ENCODE peak calls at places on chromosomes 11 and 22, in seven cellular contexts. J is cardiac muscle cell; Q is stimulated activated CD4-positive, alpha-beta T cell treated with anti-CD3 and anti-CD28 coated beads, Interleukin-15, amount 100 ng/mL, for 24 hours; K is CD8-positive, alpha-beta T cell; C is stimulated activated CD8-positive, alpha-beta memory T cell treated with anti-CD3 and anti-CD28 coated beads, Interleukin-15, amount 100 ng/mL, for 1 hour; T is activated naive CD8-positive, alpha-beta T cell treated with anti-CD3 and anti-CD28 coated beads, Interleukin-2, amount 10 ng/mL, durations not matched to agents 7 days and 5 days; W is stimulated activated naive CD8-positive, alpha-beta T cell treated with anti-CD3 and anti-CD28 coated beads, Interleukin-15, Interleukin-2, amounts not matched to agents 100 U/mL and 50 U/mL, for 24 hours. F is an unnamed sample.

GRCh38 chr11:109075976-109076375 is 346.0 kb upstream of the C11orf87 start:
- DNase-seq in Q (no peak), K (no peak), C (no peak), W (no peak), T (no peak), J (peak; percentile 53), F (no peak)

GRCh38 chr11:44380009-44380313 is 70.0 kb upstream of the ALX4 start:
- DNase-seq in J (no peak), K (no peak), C (no peak), Q (no peak), T (no peak), W (no peak), F (no peak)

GRCh38 chr11:35618497-35619029 is 303 bp downstream of the FJX1 start:
- DNase-seq in W (peak; percentile 30), T (peak; percentile 55), Q (peak; percentile 51), K (no peak), C (no peak), J (peak; percentile 56), F (no peak)

GRCh38 chr11:17230867-17231851 is 23.4 kb upstream of the PIK3C2A start:
- DNase-seq in K (no peak), Q (peak; percentile 62), T (no peak), W (peak; percentile 47), C (no peak), J (no peak), F (no peak)

GRCh38 chr22:29798318-29798717 is 31.1 kb downstream of the UQCR10 start:
- DNase-seq in Q (no peak), T (no peak), K (no peak), W (no peak), C (no peak), J (peak; percentile 37), F (no peak)

GRCh38 chr11:40567392-40567791 is 892.1 kb downstream of the LRRC4C start:
- DNase-seq in J (no peak), K (no peak), Q (no peak), W (no peak), C (no peak), T (no peak), F (no peak)

GRCh38 chr11:82246926-82247325 is 486.7 kb downstream of the FAM181B start:
- DNase-seq in C (no peak), Q (no peak), W (no peak), T (no peak), K (no peak), J (no peak), F (no peak)

GRCh38 chr22:21762712-21763581 is 27.4 kb upstream of the YPEL1 start:
- DNase-seq in T (no peak), C (no peak), W (peak; percentile 59), K (peak; percentile 56), Q (peak; percentile 66), J (no peak), F (no peak)

GRCh38 chr11:57501951-57502350 is 13.6 kb downstream of the SLC43A1 start:
- DNase-seq in K (no peak), T (no peak), Q (no peak), C (no peak), J (peak; percentile 11), W (no peak), F (no peak)

GRCh38 chr11:444397-445144 is 2.8 kb upstream of the ANO9 start:
- DNase-seq in K (no peak), C (no peak), T (no peak), Q (no peak), W (no peak), J (peak; percentile 50), F (no peak)

GRCh38 chr22:44940121-44940520 is 69.7 kb downstream of the PHF21B start:
- DNase-seq in K (no peak), W (no peak), J (no peak), Q (no peak), C (no peak), T (no peak), F (no peak)

GRCh38 chr11:100752371-100753073 is 65.4 kb downstream of the ARHGAP42 start:
- DNase-seq in J (no peak), K (no peak), W (no peak), Q (no peak), T (no peak), C (no peak), F (no peak)